ENCODE peak calls at places on chromosome 13, in five cellular contexts. D is activated CD8-positive, alpha-beta T cell treated with anti-CD3 and anti-CD28 coated beads, Interleukin-2, amount 10 ng/mL, durations not matched to agents 7 days and 5 days; S is stimulated activated CD8-positive, alpha-beta memory T cell treated with anti-CD3 and anti-CD28 coated beads, Interleukin-7, amount 100 ng/mL, for 24 hours; Z is NCI-H82; W is erythroblast. G is an unnamed sample.

GRCh38 chr13:20814224-20814910 is 40.6 kb upstream of the EEF1AKMT1 start:
- DNase-seq in D (no peak), Z (peak; percentile 100), S (no peak), W (no peak), G (peak; percentile 93)

GRCh38 chr13:51618626-51619025 is 34.4 kb downstream of the WDFY2 start:
- DNase-seq in Z (no peak), D (no peak), W (no peak), S (no peak), G (no peak)

GRCh38 chr13:76886292-76887061 is at the start of gene KCTD12:
- DNase-seq in D (peak; percentile 77), W (peak; percentile 79), Z (peak; percentile 94), S (peak; percentile 38), G (peak; percentile 92)

GRCh38 chr13:53522034-53522433 is 493.4 kb downstream of the OLFM4 start:
- DNase-seq in Z (no peak), S (no peak), D (no peak), W (no peak), G (no peak)

GRCh38 chr13:41694902-41695301 is 237.6 kb downstream of the RGCC start:
- DNase-seq in Z (no peak), W (peak; percentile 12), S (no peak), D (no peak), G (peak; percentile 97)

GRCh38 chr13:57629821-57630235 is 1.7 kb upstream of the PCDH17 start:
- DNase-seq in D (no peak), Z (peak; percentile 99), W (peak; percentile 46), S (no peak), G (peak; percentile 67)

GRCh38 chr13:105920375-105920774 is 615.1 kb downstream of the EFNB2 start:
- DNase-seq in S (no peak), Z (peak; percentile 65), W (no peak), D (no peak), G (peak; percentile 72)

GRCh38 chr13:55000844-55001243 is 1972.2 kb downstream of the OLFM4 start:
- DNase-seq in Z (no peak), D (no peak), S (no peak), W (no peak), G (no peak)

GRCh38 chr13:40401911-40402776 is 264.3 kb downstream of the FOXO1 start:
- DNase-seq in D (peak; percentile 43), W (peak; percentile 56), S (no peak), Z (no peak), G (peak; percentile 96)

GRCh38 chr13:94325148-94325528 is 154.3 kb downstream of the DCT start:
- DNase-seq in Z (no peak), W (no peak), S (no peak), D (no peak), G (no peak)

GRCh38 chr13:93172109-93172508 is 54.5 kb upstream of the GPC6 start:
- DNase-seq in S (no peak), D (no peak), W (no peak), Z (peak; percentile 21), G (no peak)

GRCh38 chr13:74438911-74439310 is 304.7 kb upstream of the KLF12 start:
- DNase-seq in S (no peak), W (no peak), D (no peak), Z (no peak), G (no peak)

GRCh38 chr13:55999709-56000108 is 1141.0 kb upstream of the PRR20A start:
- DNase-seq in W (no peak), D (no peak), Z (peak; percentile 45), S (no peak), G (no peak)

GRCh38 chr13:23500858-23501257 is 67.4 kb upstream of the SACS start:
- DNase-seq in Z (no peak), S (no peak), D (no peak), W (no peak), G (peak; percentile 92)

GRCh38 chr13:110826861-110827672 is 87.8 kb downstream of the ANKRD10 start:
- DNase-seq in Z (no peak), S (no peak), W (no peak), D (no peak), G (no peak)

GRCh38 chr13:100550433-100550832 is 38.2 kb downstream of the GGACT start:
- DNase-seq in Z (peak; percentile 75), D (no peak), S (no peak), W (no peak), G (peak; percentile 83)

GRCh38 chr13:45798851-45799250 is 52.7 kb downstream of the SIAH3 start:
- DNase-seq in D (no peak), S (no peak), W (no peak), Z (no peak), G (no peak)

GRCh38 chr13:25455146-25455545 is 83.4 kb downstream of the ATP8A2 start:
- DNase-seq in W (no peak), Z (no peak), S (no peak), D (no peak), G (no peak)

GRCh38 chr13:41495044-41495443 is 37.7 kb downstream of the RGCC start:
- DNase-seq in W (no peak), S (no peak), D (peak; percentile 15), Z (no peak), G (no peak)

GRCh38 chr13:37681295-37682032 is 82.9 kb upstream of the POSTN start:
- DNase-seq in D (no peak), W (no peak), Z (no peak), S (no peak), G (peak; percentile 66)

GRCh38 chr13:24161010-24161775 is 673 bp downstream of the SPATA13 start:
- DNase-seq in W (peak; percentile 65), D (peak; percentile 61), S (peak; percentile 20), Z (peak; percentile 68), G (peak; percentile 57)

GRCh38 chr13:29948246-29948645 is 97.8 kb upstream of the UBL3 start:
- DNase-seq in W (no peak), D (no peak), Z (peak; percentile 85), S (no peak), G (peak; percentile 34)

GRCh38 chr13:27644302-27644701 is 22.6 kb downstream of the POLR1D start:
- DNase-seq in Z (peak; percentile 57), W (peak; percentile 32), S (no peak), D (no peak), G (peak; percentile 83)

GRCh38 chr13:35818577-35819165 is 312.5 kb downstream of the DCLK1 start:
- DNase-seq in W (peak; percentile 46), Z (peak; percentile 86), S (no peak), D (no peak), G (peak; percentile 74)

GRCh38 chr13:109665781-109666249 is 120.6 kb downstream of the IRS2 start:
- DNase-seq in D (no peak), S (no peak), Z (no peak), W (no peak), G (no peak)

GRCh38 chr13:33363328-33363727 is 77.8 kb upstream of the STARD13 start:
- DNase-seq in W (no peak), Z (no peak), S (no peak), D (no peak), G (no peak)

GRCh38 chr13:95954266-95954665 is 98.9 kb downstream of the UGGT2 start:
- DNase-seq in S (no peak), D (no peak), W (no peak), Z (no peak), G (no peak)

GRCh38 chr13:65461590-65461989 is 1768.5 kb downstream of the PCDH9 start:
- DNase-seq in S (no peak), Z (no peak), D (no peak), W (no peak), G (no peak)

GRCh38 chr13:21243045-21243842 is 66.8 kb downstream of the MRPL57 start:
- DNase-seq in S (no peak), Z (peak; percentile 53), W (no peak), D (no peak), G (no peak)

GRCh38 chr13:99984463-99985242 is 3.1 kb downstream of the ZIC2 start:
- DNase-seq in S (no peak), W (peak; percentile 31), D (no peak), Z (peak; percentile 71), G (no peak)

GRCh38 chr13:44292545-44292944 is 81.1 kb upstream of the SERP2 start:
- DNase-seq in Z (no peak), S (no peak), W (no peak), D (no peak), G (peak; percentile 21)

GRCh38 chr13:27868639-27869435 is 51.0 kb upstream of the PDX1 start:
- DNase-seq in D (no peak), S (no peak), Z (no peak), W (peak; percentile 6), G (peak; percentile 52)